ENCODE peak calls at places on chromosomes 3 and 15, in seven cellular contexts. C is cardiac muscle cell, Y is foreskin fibroblast, K is AG09309, D is tibial artery, G is transverse colon, L is neural progenitor cell. E is an unnamed sample.

GRCh38 chr15:90126457-90127435 is 24.5 kb upstream of the IDH2 start:
- DNase-seq in C (no peak), Y (no peak), K (no peak), D (no peak), G (no peak), L (peak), E (no peak)

GRCh38 chr3:16067837-16068471 is 106.5 kb upstream of the GALNT15 start:
- DNase-seq in C (no peak), Y (peak), K (peak), D (no peak), G (no peak), L (no peak), E (no peak)

GRCh38 chr3:129122697-129123055 is 1.1 kb upstream of the RAB43 start:
- DNase-seq in C (peak), Y (peak), K (no peak), D (no peak), G (peak), L (no peak), E (no peak)

GRCh38 chr15:60476713-60477112 is 2.2 kb downstream of the ICE2 start:
- DNase-seq in C (peak), Y (no peak), K (peak), D (no peak), G (no peak), L (peak), E (no peak)

GRCh38 chr3:46986782-46987484 is 7.5 kb downstream of the NBEAL2 start:
- DNase-seq in C (no peak), Y (no peak), K (no peak), D (no peak), G (no peak), L (peak), E (no peak)

GRCh38 chr15:70259030-70259424 is 161.3 kb upstream of the TLE3 start:
- DNase-seq in C (peak), Y (peak), K (no peak), D (peak), G (peak), L (no peak), E (peak)

GRCh38 chr15:93146196-93146595 is 57.2 kb upstream of the RGMA start:
- DNase-seq in C (no peak), Y (no peak), K (no peak), D (peak), G (no peak), L (no peak), E (no peak)

GRCh38 chr15:60844431-60845174 is 365.7 kb upstream of the ICE2 start:
- DNase-seq in C (no peak), Y (no peak), K (no peak), D (no peak), G (peak), L (no peak), E (no peak)

GRCh38 chr3:151837057-151837456 is 23.1 kb downstream of the AADAC start:
- DNase-seq in C (peak), Y (peak), K (no peak), D (no peak), G (no peak), L (peak), E (peak)

GRCh38 chr3:189967254-189967865 is 153.3 kb downstream of the P3H2 start:
- DNase-seq in C (peak), Y (peak), K (no peak), D (no peak), G (no peak), L (peak), E (no peak)

DNA sequence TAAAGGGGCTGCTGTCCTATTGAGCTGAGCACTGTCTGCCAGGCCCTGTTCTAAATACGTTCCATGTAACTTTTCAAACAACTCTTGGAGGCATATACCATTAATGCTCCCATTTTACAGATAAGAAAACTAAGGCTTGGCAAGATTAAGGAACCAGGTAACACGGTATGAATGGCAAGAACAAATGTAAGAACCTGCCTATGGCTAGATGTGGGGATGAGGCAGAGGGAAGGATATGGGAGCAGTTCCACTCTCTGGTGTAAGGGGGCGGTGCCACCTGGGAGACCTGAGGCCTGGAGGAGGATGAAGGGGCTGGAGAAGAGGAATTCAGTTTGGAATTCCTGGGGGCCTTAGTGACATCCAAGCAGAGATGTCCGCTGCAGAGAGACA is 3.8 kb upstream of the LMAN1L start:
- DNase-seq in C (no peak), Y (no peak), K (no peak), D (no peak), G (no peak), L (peak), E (no peak)
- TF ChIP-seq CTCF in C (no peak), Y (no peak), K (no peak), D (no peak), G (no peak), L (peak), E (peak)

GRCh38 chr3:58164916-58165821 is 45.6 kb downstream of the DNASE1L3 start:
- DNase-seq in C (peak), Y (no peak), K (no peak), D (no peak), G (no peak), L (peak), E (no peak)

GRCh38 chr3:58170376-58170775 is 40.4 kb downstream of the DNASE1L3 start:
- DNase-seq in C (no peak), Y (no peak), K (no peak), D (no peak), G (no peak), L (no peak), E (no peak)

GRCh38 chr3:58169371-58169770 is 41.4 kb downstream of the DNASE1L3 start:
- DNase-seq in C (no peak), Y (no peak), K (no peak), D (no peak), G (no peak), L (no peak), E (no peak)

GRCh38 chr3:58168498-58168897 is 42.3 kb downstream of the DNASE1L3 start:
- DNase-seq in C (no peak), Y (no peak), K (no peak), D (no peak), G (no peak), L (no peak), E (no peak)

DNA sequence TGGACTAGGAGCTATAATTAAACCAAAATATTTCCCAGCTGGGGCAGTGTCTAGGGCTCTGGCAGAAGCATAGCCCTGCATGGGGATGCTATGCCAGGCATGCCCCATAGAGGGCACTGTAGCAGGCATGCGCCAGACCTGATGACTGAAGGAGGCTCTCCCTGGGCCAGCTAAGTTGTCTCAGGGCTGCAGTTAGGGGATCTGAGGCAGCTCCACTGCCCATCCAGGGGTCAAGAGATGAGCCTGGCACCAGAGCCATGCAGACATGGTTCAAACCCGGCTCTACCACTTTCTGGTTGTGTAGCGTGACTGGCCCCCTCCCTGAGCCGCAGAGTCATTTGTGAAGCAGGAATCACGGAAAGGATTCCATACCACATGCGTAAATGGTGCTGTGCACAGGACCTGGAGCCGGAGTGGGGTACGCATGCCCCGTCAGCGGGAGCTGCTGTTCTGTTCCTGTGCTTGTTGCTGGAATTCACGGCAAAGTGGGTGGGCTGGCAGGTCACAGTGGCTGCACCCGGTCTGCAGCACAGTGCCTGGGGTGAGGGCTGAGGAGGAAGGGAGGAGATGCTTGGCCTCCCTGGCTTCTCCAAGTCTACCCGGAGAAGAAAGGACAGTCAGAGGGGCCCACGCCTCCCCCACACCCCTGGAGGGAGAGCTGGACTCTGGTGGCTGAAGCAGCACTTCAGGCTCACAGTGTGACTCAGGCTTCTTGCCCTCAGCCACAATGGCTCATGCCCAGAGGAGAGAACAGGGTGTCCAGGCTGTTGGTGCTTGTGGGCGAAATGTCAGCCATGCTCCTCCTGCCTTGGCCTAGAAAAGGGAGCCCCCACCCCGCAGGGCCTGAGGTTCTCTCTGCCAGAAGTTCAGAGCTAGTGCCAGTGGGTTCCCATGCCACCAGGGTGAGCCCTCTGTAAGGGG is 43.1 kb downstream of the DNASE1L3 start:
- DNase-seq in C (peak), Y (peak), K (no peak), D (peak), G (peak), L (peak), E (no peak)
- H3K4me3 ChIP-seq in C (no peak), Y (no peak), K (no peak), D (no peak), G (no peak), L (no peak), E (no peak)

GRCh38 chr3:86771741-86772512 is 219.0 kb downstream of the VGLL3 start:
- DNase-seq in C (no peak), Y (no peak), K (no peak), D (no peak), G (no peak), L (no peak), E (no peak)

GRCh38 chr3:86772699-86773098 is 218.2 kb downstream of the VGLL3 start:
- DNase-seq in C (no peak), Y (no peak), K (no peak), D (no peak), G (no peak), L (no peak), E (no peak)

DNA sequence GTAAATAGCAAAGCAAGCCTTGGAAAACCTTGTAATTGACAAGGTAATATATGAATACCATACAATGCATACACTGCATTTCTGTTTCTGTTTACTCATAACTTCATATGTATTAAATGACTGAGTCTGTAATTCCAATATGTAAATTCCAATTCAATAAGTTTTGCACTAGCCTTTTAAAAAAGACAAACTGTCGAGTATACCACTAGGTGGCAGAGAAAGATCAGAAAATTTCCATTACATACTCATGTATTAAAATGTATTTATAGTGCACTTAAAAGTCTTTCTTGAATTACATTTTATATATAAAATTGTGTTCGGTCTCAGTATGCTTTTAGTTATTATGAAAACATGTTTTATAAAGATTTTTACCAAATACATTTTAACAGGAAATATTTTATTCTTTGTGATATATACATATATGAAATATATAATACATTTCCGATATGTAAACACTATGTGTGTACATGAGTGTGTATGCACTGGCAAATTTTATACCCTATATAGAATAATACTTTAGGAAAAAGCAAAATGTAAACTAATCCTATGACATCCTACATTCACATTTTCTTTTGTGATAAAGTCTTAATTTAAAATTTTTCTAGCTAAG is 216.8 kb downstream of the VGLL3 start:
- DNase-seq in C (peak), Y (peak), K (no peak), D (no peak), G (no peak), L (peak), E (no peak)
- TF ChIP-seq CTCF in C (peak), Y (peak), K (peak), D (peak), G (peak), L (peak), E (peak)

GRCh38 chr3:195100903-195101591 is 169.9 kb downstream of the XXYLT1 start:
- DNase-seq in C (peak), Y (no peak), K (peak), D (peak), G (peak), L (no peak), E (peak)
- H3K4me3 ChIP-seq in C (no peak), Y (no peak), K (no peak), D (no peak), G (no peak), L (no peak), E (no peak)

GRCh38 chr15:96344120-96344705 is 13.7 kb downstream of the NR2F2 start:
- DNase-seq in C (no peak), Y (no peak), K (no peak), D (peak), G (no peak), L (peak), E (no peak)

GRCh38 chr15:96344706-96345559 is 14.4 kb downstream of the NR2F2 start:
- DNase-seq in C (no peak), Y (no peak), K (no peak), D (peak), G (no peak), L (peak), E (no peak)

GRCh38 chr15:96346409-96346808 is 15.9 kb downstream of the NR2F2 start:
- DNase-seq in C (no peak), Y (no peak), K (no peak), D (no peak), G (no peak), L (no peak), E (no peak)

GRCh38 chr15:96347181-96348111 is 16.9 kb downstream of the NR2F2 start:
- DNase-seq in C (peak), Y (no peak), K (no peak), D (peak), G (no peak), L (peak), E (no peak)

DNA sequence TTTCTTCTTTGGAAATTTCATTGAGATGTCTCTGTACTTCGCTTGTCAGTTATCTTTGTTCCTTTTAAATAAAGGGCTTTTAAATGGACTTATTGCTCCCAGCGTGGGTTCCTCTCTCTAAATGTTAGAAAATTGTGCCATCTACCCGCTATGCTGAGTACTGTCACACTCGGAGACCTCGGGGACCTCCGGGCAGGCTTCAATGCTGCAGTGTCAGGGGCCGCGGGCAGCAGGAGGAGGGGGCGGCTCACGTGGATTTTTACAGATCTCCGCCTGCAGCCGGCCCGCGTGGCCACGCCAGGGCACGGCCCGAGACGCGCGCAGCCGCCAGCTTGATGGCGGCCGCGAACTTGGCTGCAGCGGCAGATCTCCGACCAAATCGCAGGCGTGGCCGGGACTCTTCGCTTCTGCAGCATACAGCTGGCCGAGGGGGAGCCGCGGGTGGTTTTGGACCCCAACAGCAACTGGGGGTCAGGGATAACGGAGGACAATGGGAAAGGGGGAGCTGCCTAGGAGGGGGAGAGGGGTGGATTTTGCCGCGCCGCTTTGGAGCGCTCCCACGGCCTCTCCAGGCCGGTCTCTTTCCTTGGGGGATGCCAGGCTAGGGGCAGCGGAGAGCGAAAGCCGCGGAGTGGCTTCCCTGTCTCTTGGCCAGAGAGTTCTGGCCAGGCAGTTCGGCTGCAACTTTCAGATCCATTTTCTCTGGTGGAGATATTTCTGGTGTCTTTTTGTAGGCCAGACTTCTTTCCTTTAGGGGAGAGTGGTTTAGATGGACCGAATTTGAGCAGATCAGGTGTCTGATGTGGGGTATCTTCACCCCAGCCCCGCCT is 15.3 kb downstream of the NR2F2 start:
- DNase-seq in C (peak), Y (peak), K (no peak), D (peak), G (no peak), L (peak), E (no peak)
- TF ChIP-seq CTCF in C (peak), Y (peak), K (peak), D (peak), G (peak), L (peak), E (peak)

GRCh38 chr3:171806200-171807128 is 3.8 kb downstream of the PLD1 start:
- DNase-seq in C (peak), Y (peak), K (peak), D (no peak), G (no peak), L (no peak), E (peak)
- H3K4me3 ChIP-seq in C (no peak), Y (no peak), K (no peak), D (no peak), G (no peak), L (no peak), E (no peak)

E was measured in retinal pigment epithelial cell.